ENCODE peak calls at places on chromosomes 11 and 22, in seven cellular contexts. C is activated T-helper 1 cell treated with anti-CD3 and anti-CD28 coated beads, Interleukin-12 subunit alpha, Interleukin-12 subunit beta, Interleukin-2, Interleukin-4 antibody, amounts not matched to agents 30 ng/mL and 10 ng/mL and 1 ng/mL, durations not matched to agents 14 hours and 24 hours and 36 hours; R is Caco-2; V is HTR-8/SVneo; D is fibroblast of villous mesenchyme; K is central memory CD4-positive, alpha-beta T cell; Z is NCI-H1930. T is an unnamed sample.

GRCh38 chr11:130786987-130787688 is 129.1 kb downstream of the SNX19 start:
- DNase-seq in C (no peak), R (no peak), V (peak), D (no peak), K (no peak), Z (no peak), T (no peak)

GRCh38 chr22:32583921-32584335 is 109.3 kb downstream of the FBXO7 start:
- DNase-seq in C (no peak), R (no peak), V (no peak), D (peak), K (no peak), Z (no peak), T (no peak)

GRCh38 chr11:34565417-34566208 is 52.0 kb upstream of the ELF5 start:
- DNase-seq in C (no peak), R (peak), V (no peak), D (no peak), K (no peak), Z (no peak), T (no peak)

GRCh38 chr11:106988151-106988806 is 30.0 kb downstream of the GUCY1A2 start:
- DNase-seq in C (no peak), R (no peak), V (no peak), D (peak), K (no peak), Z (no peak), T (peak)

GRCh38 chr22:24455751-24456426 is 28.5 kb downstream of the ADORA2A start:
- DNase-seq in C (no peak), R (no peak), V (no peak), D (no peak), K (no peak), Z (no peak), T (no peak)

GRCh38 chr11:34827239-34827638 is 88.9 kb downstream of the APIP start:
- DNase-seq in C (no peak), R (no peak), V (no peak), D (no peak), K (no peak), Z (no peak), T (no peak)

GRCh38 chr22:30202531-30203006 is 44.0 kb downstream of the LIF start:
- DNase-seq in C (no peak), R (no peak), V (no peak), D (peak), K (no peak), Z (no peak), T (peak)

GRCh38 chr11:36229091-36229490 is 60.1 kb downstream of the COMMD9 start:
- DNase-seq in C (no peak), R (no peak), V (no peak), D (no peak), K (no peak), Z (no peak), T (no peak)

GRCh38 chr11:68379216-68379615 is 66.8 kb downstream of the LRP5 start:
- DNase-seq in C (no peak), R (no peak), V (no peak), D (peak), K (no peak), Z (no peak), T (no peak)

GRCh38 chr22:50027639-50028537 is 15.3 kb upstream of the IL17REL start:
- DNase-seq in C (no peak), R (no peak), V (no peak), D (no peak), K (peak), Z (no peak), T (no peak)